ENCODE peak calls at places on chromosome 17, in nine cellular contexts. One of them, this sample, is unnamed.

GRCh38 chr17:15490634-15491261 is 23.3 kb upstream of the CDRT4 start:
- DNase-seq in gastrocnemius medialis: peak; percentile 80
- DNase-seq in sigmoid colon: peak; percentile 87
- DNase-seq in endothelial cell of umbilical vein: peak; percentile 93
- DNase-seq in body of pancreas: peak; percentile 23
- DNase-seq in prostate gland: no peak
- DNase-seq in esophagus squamous epithelium: no peak
- DNase-seq in adrenal gland: peak; percentile 74
- DNase-seq in IMR-90: peak; percentile 76
- DNase-seq in this sample: no peak

GRCh38 chr17:14398766-14399165 is 97.9 kb downstream of the HS3ST3B1 start:
- DNase-seq in esophagus squamous epithelium: no peak
- DNase-seq in adrenal gland: no peak
- DNase-seq in sigmoid colon: no peak
- DNase-seq in gastrocnemius medialis: no peak
- DNase-seq in prostate gland: no peak
- DNase-seq in endothelial cell of umbilical vein: no peak
- DNase-seq in IMR-90: no peak
- DNase-seq in body of pancreas: no peak
- DNase-seq in this sample: no peak

GRCh38 chr17:83125515-83126274 is 46.3 kb downstream of the METRNL start:
- DNase-seq in gastrocnemius medialis: peak; percentile 65
- DNase-seq in body of pancreas: no peak
- DNase-seq in IMR-90: no peak
- DNase-seq in esophagus squamous epithelium: no peak
- DNase-seq in endothelial cell of umbilical vein: no peak
- DNase-seq in sigmoid colon: peak; percentile 78
- DNase-seq in prostate gland: no peak
- DNase-seq in adrenal gland: no peak
- DNase-seq in this sample: no peak

GRCh38 chr17:29585080-29585751 is 4.2 kb downstream of the GIT1 start:
- DNase-seq in body of pancreas: no peak
- DNase-seq in esophagus squamous epithelium: no peak
- DNase-seq in IMR-90: no peak
- DNase-seq in sigmoid colon: no peak
- DNase-seq in prostate gland: no peak
- DNase-seq in gastrocnemius medialis: no peak
- DNase-seq in adrenal gland: no peak
- DNase-seq in endothelial cell of umbilical vein: peak; percentile 57
- DNase-seq in this sample: peak; percentile 54

GRCh38 chr17:73855933-73856332 is 211.7 kb upstream of the SDK2 start:
- DNase-seq in gastrocnemius medialis: no peak
- DNase-seq in sigmoid colon: no peak
- DNase-seq in IMR-90: no peak
- DNase-seq in esophagus squamous epithelium: no peak
- DNase-seq in adrenal gland: no peak
- DNase-seq in endothelial cell of umbilical vein: no peak
- DNase-seq in body of pancreas: no peak
- DNase-seq in prostate gland: no peak
- DNase-seq in this sample: no peak

GRCh38 chr17:62637809-62638208 is 10.3 kb downstream of the MRC2 start:
- DNase-seq in esophagus squamous epithelium: no peak
- DNase-seq in adrenal gland: no peak
- DNase-seq in sigmoid colon: peak; percentile 36
- DNase-seq in body of pancreas: no peak
- DNase-seq in gastrocnemius medialis: no peak
- DNase-seq in IMR-90: no peak
- DNase-seq in endothelial cell of umbilical vein: no peak
- DNase-seq in prostate gland: no peak
- DNase-seq in this sample: no peak

GRCh38 chr17:27612160-27612767 is 18.7 kb upstream of the LGALS9 start:
- DNase-seq in gastrocnemius medialis: no peak
- DNase-seq in body of pancreas: no peak
- DNase-seq in endothelial cell of umbilical vein: no peak
- DNase-seq in adrenal gland: no peak
- DNase-seq in prostate gland: no peak
- DNase-seq in sigmoid colon: no peak
- DNase-seq in esophagus squamous epithelium: no peak
- DNase-seq in IMR-90: peak; percentile 45
- DNase-seq in this sample: no peak

GRCh38 chr17:37741334-37742113 is 3.3 kb downstream of the HNF1B start:
- DNase-seq in gastrocnemius medialis: no peak
- DNase-seq in prostate gland: no peak
- DNase-seq in IMR-90: no peak
- DNase-seq in body of pancreas: no peak
- DNase-seq in esophagus squamous epithelium: no peak
- DNase-seq in adrenal gland: no peak
- DNase-seq in endothelial cell of umbilical vein: peak; percentile 28
- DNase-seq in sigmoid colon: no peak
- DNase-seq in this sample: no peak

GRCh38 chr17:2138318-2138717 is 83.4 kb downstream of the HIC1 start:
- DNase-seq in esophagus squamous epithelium: no peak
- DNase-seq in adrenal gland: peak; percentile 21
- DNase-seq in prostate gland: no peak
- DNase-seq in IMR-90: no peak
- DNase-seq in body of pancreas: no peak
- DNase-seq in sigmoid colon: no peak
- DNase-seq in endothelial cell of umbilical vein: no peak
- DNase-seq in gastrocnemius medialis: no peak
- DNase-seq in this sample: peak; percentile 51

GRCh38 chr17:73118876-73119485 is 26.5 kb upstream of the SLC39A11 start:
- DNase-seq in prostate gland: no peak
- DNase-seq in gastrocnemius medialis: no peak
- DNase-seq in esophagus squamous epithelium: no peak
- DNase-seq in endothelial cell of umbilical vein: no peak
- DNase-seq in body of pancreas: peak; percentile 48
- DNase-seq in sigmoid colon: no peak
- DNase-seq in adrenal gland: no peak
- DNase-seq in IMR-90: no peak
- DNase-seq in this sample: no peak

GRCh38 chr17:66968916-66969315 is 4.4 kb downstream of the CACNG4 start:
- DNase-seq in IMR-90: no peak
- DNase-seq in prostate gland: peak; percentile 71
- DNase-seq in body of pancreas: no peak
- DNase-seq in endothelial cell of umbilical vein: no peak
- DNase-seq in gastrocnemius medialis: no peak
- DNase-seq in esophagus squamous epithelium: no peak
- DNase-seq in adrenal gland: no peak
- DNase-seq in sigmoid colon: no peak
- DNase-seq in this sample: no peak

GRCh38 chr17:17787568-17787967 is 49.2 kb downstream of the SREBF1 start:
- DNase-seq in sigmoid colon: no peak
- DNase-seq in prostate gland: no peak
- DNase-seq in adrenal gland: no peak
- DNase-seq in endothelial cell of umbilical vein: no peak
- DNase-seq in esophagus squamous epithelium: no peak
- DNase-seq in body of pancreas: no peak
- DNase-seq in gastrocnemius medialis: no peak
- DNase-seq in IMR-90: no peak
- DNase-seq in this sample: no peak

GRCh38 chr17:33038740-33039139 is 47.1 kb downstream of the SPACA3 start:
- DNase-seq in body of pancreas: peak; percentile 19
- DNase-seq in prostate gland: no peak
- DNase-seq in gastrocnemius medialis: no peak
- DNase-seq in esophagus squamous epithelium: no peak
- DNase-seq in IMR-90: peak; percentile 15
- DNase-seq in adrenal gland: peak; percentile 44
- DNase-seq in sigmoid colon: no peak
- DNase-seq in endothelial cell of umbilical vein: peak; percentile 21
- DNase-seq in this sample: no peak

GRCh38 chr17:32795339-32795979 is 81.5 kb downstream of the MYO1D start:
- DNase-seq in endothelial cell of umbilical vein: peak; percentile 81
- DNase-seq in sigmoid colon: no peak
- DNase-seq in body of pancreas: no peak
- DNase-seq in IMR-90: no peak
- DNase-seq in adrenal gland: no peak
- DNase-seq in esophagus squamous epithelium: no peak
- DNase-seq in gastrocnemius medialis: no peak
- DNase-seq in prostate gland: no peak
- DNase-seq in this sample: peak; percentile 60

GRCh38 chr17:51434434-51435170 is 174.3 kb downstream of the UTP18 start:
- DNase-seq in adrenal gland: no peak
- DNase-seq in endothelial cell of umbilical vein: no peak
- DNase-seq in esophagus squamous epithelium: no peak
- DNase-seq in gastrocnemius medialis: no peak
- DNase-seq in body of pancreas: no peak
- DNase-seq in IMR-90: no peak
- DNase-seq in prostate gland: no peak
- DNase-seq in sigmoid colon: no peak
- DNase-seq in this sample: no peak

GRCh38 chr17:40068129-40068581 is 5.4 kb downstream of the THRA start:
- DNase-seq in IMR-90: no peak
- DNase-seq in endothelial cell of umbilical vein: no peak
- DNase-seq in gastrocnemius medialis: no peak
- DNase-seq in adrenal gland: no peak
- DNase-seq in esophagus squamous epithelium: no peak
- DNase-seq in body of pancreas: no peak
- DNase-seq in sigmoid colon: peak; percentile 71
- DNase-seq in prostate gland: no peak
- DNase-seq in this sample: no peak
- H3K36me3 ChIP-seq in IMR-90: no peaks in the 10 kb centered on the region
- H3K36me3 ChIP-seq in endothelial cell of umbilical vein: no peaks in the 10 kb centered on the region
- H3K36me3 ChIP-seq in gastrocnemius medialis: no peaks in the 10 kb centered on the region
- H3K36me3 ChIP-seq in adrenal gland: no peaks in the 10 kb centered on the region
- H3K36me3 ChIP-seq in esophagus squamous epithelium: no peaks in the 10 kb centered on the region
- H3K36me3 ChIP-seq in body of pancreas: no peaks in the 10 kb centered on the region
- H3K36me3 ChIP-seq in sigmoid colon: no peaks in the 10 kb centered on the region
- H3K36me3 ChIP-seq in prostate gland: no peaks in the 10 kb centered on the region
- H3K36me3 ChIP-seq in this sample: no peaks in the 10 kb centered on the region

DNA sequence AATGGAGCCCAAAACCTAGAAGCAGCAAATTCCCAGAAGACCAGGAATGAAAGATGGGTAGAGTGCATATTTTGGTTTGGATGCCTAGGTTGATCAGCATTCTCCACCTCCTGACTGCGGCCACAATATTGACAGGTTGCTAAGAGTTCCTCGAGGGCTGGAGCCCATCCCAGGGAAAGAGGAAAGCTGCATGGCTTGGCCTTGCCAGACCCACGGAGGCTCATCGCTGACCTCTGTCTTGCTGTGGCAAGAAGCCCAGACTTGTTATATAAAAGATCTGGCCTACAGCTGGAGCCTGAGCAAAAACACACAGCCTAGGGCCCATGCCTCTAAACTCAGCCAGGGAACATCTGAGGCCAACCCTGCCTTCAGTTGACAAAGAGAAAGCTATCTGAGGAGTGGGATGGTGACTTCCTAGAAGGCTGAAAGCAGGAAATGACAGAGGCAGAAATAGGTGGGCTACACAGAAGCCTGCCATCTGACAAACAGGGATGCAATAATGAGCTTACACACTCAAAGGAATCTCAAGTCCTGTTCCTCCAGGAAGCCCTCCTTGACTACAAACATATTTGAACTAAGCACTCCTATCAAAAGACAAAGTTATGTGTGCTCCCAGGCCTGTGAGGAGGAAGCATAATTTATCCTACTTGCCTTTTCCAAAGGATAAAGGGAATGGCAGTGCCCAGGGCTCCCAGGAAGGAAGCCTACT is 22.5 kb upstream of the SLC35B1 start:
- DNase-seq in sigmoid colon: peak; percentile 94
- DNase-seq in body of pancreas: peak; percentile 87
- DNase-seq in esophagus squamous epithelium: no peak
- DNase-seq in IMR-90: peak; percentile 88
- DNase-seq in adrenal gland: peak; percentile 91
- DNase-seq in endothelial cell of umbilical vein: peak; percentile 64
- DNase-seq in gastrocnemius medialis: peak; percentile 73
- DNase-seq in prostate gland: no peak
- DNase-seq in this sample: peak; percentile 56
- H3K27ac ChIP-seq in sigmoid colon: peak overlapping the region; percentile 84
- H3K27ac ChIP-seq in body of pancreas: no peak overlapping the region
- H3K27ac ChIP-seq in esophagus squamous epithelium: peak overlapping the region; percentile 62
- H3K27ac ChIP-seq in IMR-90: no peak overlapping the region
- H3K27ac ChIP-seq in adrenal gland: peak overlapping the region; percentile 48
- H3K27ac ChIP-seq in endothelial cell of umbilical vein: no peak overlapping the region
- H3K27ac ChIP-seq in gastrocnemius medialis: peak overlapping the region; percentile 20
- H3K27ac ChIP-seq in prostate gland: no peak overlapping the region
- H3K27ac ChIP-seq in this sample: peak overlapping the region; percentile 37

DNA sequence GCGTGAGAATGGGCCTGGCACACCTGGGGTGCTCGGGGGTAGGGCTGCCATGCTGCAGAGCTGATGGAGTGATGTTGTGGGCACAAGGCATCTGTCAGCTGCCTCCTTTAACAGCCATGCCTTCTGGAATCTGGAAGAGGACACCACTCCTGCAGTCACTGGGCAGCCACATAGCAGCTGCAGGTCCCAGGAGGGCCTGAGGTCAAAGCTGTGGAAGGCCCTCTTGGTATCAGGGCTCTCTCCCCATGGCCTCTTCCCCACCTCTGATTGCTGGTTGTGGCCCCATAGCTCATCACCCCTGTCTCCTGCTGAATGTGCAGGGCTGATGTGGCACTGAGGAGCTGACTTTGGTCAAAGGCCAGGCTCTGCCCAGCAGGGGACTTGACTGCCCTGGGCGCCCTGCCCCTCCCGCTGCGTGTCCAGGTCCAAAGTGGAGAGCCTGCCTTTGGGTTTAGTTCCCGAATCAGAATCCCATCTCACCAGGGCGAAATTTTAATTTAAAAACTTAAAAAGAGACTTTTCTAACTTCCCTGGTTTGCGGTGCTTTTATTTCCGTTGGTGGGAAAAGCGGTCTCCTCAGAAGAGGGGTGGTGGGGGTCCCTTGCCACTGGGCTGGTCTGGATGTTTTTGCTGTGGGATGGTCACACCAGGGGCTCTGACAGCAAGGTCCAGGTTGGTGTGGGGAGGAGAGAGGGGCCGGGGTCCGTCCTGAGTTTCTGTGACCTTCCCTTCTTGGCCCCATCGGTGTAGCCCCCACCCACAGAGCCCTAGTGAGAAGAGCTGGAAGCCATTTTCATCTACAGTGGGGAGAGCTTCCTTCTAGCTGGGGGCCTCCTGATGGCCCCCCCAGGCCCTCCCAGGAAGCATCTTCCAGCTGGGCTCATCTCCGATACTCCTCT is 5.9 kb downstream of the UBALD2 start:
- DNase-seq in endothelial cell of umbilical vein: no peak
- DNase-seq in adrenal gland: no peak
- DNase-seq in IMR-90: no peak
- DNase-seq in esophagus squamous epithelium: no peak
- DNase-seq in sigmoid colon: no peak
- DNase-seq in prostate gland: no peak
- DNase-seq in gastrocnemius medialis: peak; percentile 79
- DNase-seq in body of pancreas: no peak
- DNase-seq in this sample: peak; percentile 41
- TF ChIP-seq POLR2A in endothelial cell of umbilical vein: peak; percentile 16
- TF ChIP-seq POLR2A in adrenal gland: no peak
- TF ChIP-seq POLR2A in IMR-90: peak; percentile 10
- TF ChIP-seq POLR2A in esophagus squamous epithelium: no peak
- TF ChIP-seq POLR2A in sigmoid colon: no peak
- TF ChIP-seq POLR2A in prostate gland: no peak
- TF ChIP-seq POLR2A in gastrocnemius medialis: peak; percentile 40
- TF ChIP-seq POLR2A in body of pancreas: no peak
- TF ChIP-seq POLR2A in this sample: no peak

DNA sequence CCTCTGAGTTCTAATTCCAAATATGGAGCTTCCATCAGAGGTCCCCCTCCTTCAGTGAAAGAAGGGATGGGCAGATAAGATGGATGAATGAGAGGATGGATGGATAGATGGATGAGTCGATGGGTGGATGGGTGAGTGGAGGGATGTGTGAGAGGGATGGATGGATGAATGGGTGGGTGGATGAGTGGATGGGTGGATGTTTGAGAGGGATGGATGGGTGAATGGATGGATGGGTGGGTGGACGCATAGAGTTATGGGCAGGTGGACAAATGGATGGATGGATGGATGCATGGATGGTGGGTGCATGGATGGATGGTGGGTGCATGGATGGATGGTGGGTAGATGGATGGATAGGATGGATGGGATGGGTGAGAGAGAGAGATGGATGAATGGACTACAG is 69.0 kb downstream of the MGAT5B start:
- DNase-seq in endothelial cell of umbilical vein: no peak
- DNase-seq in sigmoid colon: no peak
- DNase-seq in prostate gland: no peak
- DNase-seq in IMR-90: no peak
- DNase-seq in adrenal gland: no peak
- DNase-seq in gastrocnemius medialis: no peak
- DNase-seq in esophagus squamous epithelium: no peak
- DNase-seq in body of pancreas: no peak
- DNase-seq in this sample: no peak
- H3K36me3 ChIP-seq in endothelial cell of umbilical vein: no peaks in the 10 kb centered on the region
- H3K36me3 ChIP-seq in sigmoid colon: no peaks in the 10 kb centered on the region
- H3K36me3 ChIP-seq in prostate gland: no peaks in the 10 kb centered on the region
- H3K36me3 ChIP-seq in IMR-90: no peaks in the 10 kb centered on the region
- H3K36me3 ChIP-seq in adrenal gland: no peaks in the 10 kb centered on the region
- H3K36me3 ChIP-seq in gastrocnemius medialis: no peaks in the 10 kb centered on the region
- H3K36me3 ChIP-seq in esophagus squamous epithelium: no peaks in the 10 kb centered on the region
- H3K36me3 ChIP-seq in body of pancreas: no peaks in the 10 kb centered on the region
- H3K36me3 ChIP-seq in this sample: no peaks in the 10 kb centered on the region